ENCODE peak calls at places on chromosomes 12 and 14, in four cellular contexts. H, C, O and D are unnamed samples.

GRCh38 chr12:52175411-52176350 is 16.1 kb downstream of the KRT80 start:
- DNase-seq in H (no peak), C (no peak), O (no peak), D (peak)

GRCh38 chr12:121245031-121245430 is 35.1 kb downstream of the P2RX4 start:
- DNase-seq in H (no peak), C (no peak), O (no peak), D (no peak)

GRCh38 chr14:85399196-85399595 is 130.7 kb upstream of the FLRT2 start:
- DNase-seq in H (no peak), C (no peak), O (no peak), D (no peak)

GRCh38 chr14:67167420-67168109 is 21.7 kb upstream of the GARIN2 start:
- DNase-seq in H (no peak), C (no peak), O (no peak), D (peak)

GRCh38 chr14:104284107-104284592 is 145.8 kb downstream of the KIF26A start:
- DNase-seq in H (no peak), C (no peak), O (no peak), D (no peak)

GRCh38 chr14:44586910-44587309 is 79.8 kb upstream of the FSCB start:
- DNase-seq in H (no peak), C (no peak), O (no peak), D (no peak)

GRCh38 chr12:122977153-122977552 is 2.1 kb downstream of the OGFOD2 start:
- DNase-seq in H (no peak), C (no peak), O (no peak), D (no peak)

GRCh38 chr14:93316716-93317115 is 16.1 kb downstream of the BTBD7 start:
- DNase-seq in H (no peak), C (no peak), O (no peak), D (no peak)

GRCh38 chr12:64385468-64385867 is 5.1 kb downstream of the C12orf56 start:
- DNase-seq in H (peak), C (no peak), O (no peak), D (no peak)
- TF ChIP-seq ATF3 in H (no peak), C (no peak), O (no peak), D (no peak)

DNA sequence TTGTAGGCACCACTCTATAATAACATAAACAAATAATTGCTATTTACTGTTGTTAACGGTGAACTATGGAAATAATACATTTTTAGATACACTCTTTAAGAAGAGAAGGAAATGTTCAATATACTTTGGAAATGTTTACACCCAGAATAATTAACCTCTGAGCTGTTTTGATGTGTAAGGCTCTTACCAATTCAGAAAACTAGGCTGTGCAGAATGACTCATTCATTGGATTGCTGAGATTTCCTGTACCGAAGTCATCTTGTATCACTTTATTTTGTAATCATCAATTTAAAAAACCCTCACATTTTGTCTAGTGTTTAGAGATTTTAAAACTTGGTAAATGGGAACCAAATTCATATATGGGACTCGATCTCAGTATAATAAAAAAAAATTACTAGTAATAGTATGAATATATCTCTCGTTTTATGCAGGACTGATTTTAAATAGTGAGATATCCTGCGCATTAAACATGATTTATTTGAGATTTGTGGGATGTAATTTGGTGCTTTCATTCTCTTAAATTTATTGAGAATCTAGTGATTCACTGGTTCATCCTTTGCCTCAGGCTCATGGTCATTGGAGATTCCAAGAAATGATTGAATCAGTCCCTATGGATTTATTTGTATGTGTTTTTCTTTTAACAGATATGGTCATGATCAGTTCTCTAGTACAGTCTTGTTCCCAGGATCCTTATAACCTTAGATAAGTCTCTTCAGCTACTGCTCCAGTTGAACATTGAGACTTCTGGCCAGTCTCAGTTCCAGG is 3.9 kb downstream of the SAMD4A start:
- DNase-seq in H (no peak), C (no peak), O (no peak), D (no peak)
- TF ChIP-seq ATF3 in H (no peak), C (no peak), O (no peak), D (no peak)

GRCh38 chr14:21042918-21043317 is 756 bp downstream of the RNASE7 start:
- DNase-seq in H (no peak), C (no peak), O (no peak), D (no peak)

GRCh38 chr14:21040370-21040925 is 1.7 kb upstream of the RNASE7 start:
- DNase-seq in H (no peak), C (no peak), O (no peak), D (no peak)

GRCh38 chr14:21043387-21044105 is 1.4 kb downstream of the RNASE7 start:
- DNase-seq in H (no peak), C (no peak), O (no peak), D (no peak)

GRCh38 chr14:21039585-21040369 is 2.4 kb upstream of the RNASE7 start:
- DNase-seq in H (peak), C (no peak), O (no peak), D (peak)

DNA sequence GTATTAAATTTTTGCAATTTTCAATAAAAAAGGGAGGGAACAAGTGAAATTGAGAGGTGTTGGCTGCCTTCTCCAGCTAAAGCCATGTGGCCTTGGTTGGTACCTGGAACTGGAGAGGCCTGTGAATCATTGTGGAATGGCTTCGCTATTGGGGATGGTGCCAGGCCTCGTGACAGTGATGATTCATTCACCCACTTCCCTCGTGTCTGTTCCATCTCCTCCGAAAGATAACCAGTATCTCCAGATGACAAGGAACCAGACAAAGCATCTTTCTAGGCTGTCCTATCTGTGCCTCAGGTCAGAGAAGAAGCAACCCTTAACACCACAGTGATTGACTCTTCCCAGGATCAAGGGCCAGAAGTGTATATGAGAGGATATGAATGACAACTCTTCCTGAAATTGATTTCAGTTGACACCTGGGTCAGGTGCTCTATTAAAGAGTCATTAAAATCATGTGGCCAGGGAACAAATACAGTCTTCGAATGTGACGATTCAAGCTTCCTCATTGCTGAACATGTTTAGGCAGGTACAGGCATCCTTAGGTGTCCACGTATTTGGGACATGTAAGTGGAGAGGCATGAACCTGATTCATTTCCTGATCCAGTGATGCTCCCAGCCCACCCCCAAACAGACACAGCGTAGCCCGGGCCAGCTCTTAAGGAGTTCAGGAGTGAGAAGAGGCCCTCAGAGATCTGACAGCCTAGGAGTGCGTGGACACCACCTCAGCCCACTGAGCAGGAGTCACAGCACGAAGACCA is at the start of gene RNASE7:
- DNase-seq in H (no peak), C (no peak), O (no peak), D (no peak)
- TF ChIP-seq ATF3 in H (no peak), C (peak), O (no peak), D (no peak)

GRCh38 chr14:58587271-58587670 is 50.5 kb upstream of the DACT1 start:
- DNase-seq in H (no peak), C (no peak), O (no peak), D (no peak)

DNA sequence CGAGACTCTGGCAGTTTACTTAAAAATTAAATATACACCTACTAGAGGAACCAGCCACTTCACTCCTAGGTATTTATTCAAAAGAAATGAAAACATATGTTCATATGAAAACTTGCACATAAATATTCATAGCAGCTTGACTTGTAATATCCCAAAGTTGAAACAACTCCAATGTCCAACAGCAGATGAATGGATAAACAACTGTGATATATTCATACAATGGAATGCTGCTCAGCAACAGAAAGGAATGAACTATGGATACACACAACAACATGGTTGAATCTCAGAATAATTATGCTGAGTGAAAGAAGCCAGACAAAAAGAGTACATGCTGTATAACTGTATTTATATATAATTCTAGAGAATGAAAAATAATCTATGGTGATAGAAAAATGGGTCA is 53.4 kb upstream of the DACT1 start:
- DNase-seq in H (no peak), C (no peak), O (no peak), D (no peak)
- TF ChIP-seq ATF3 in H (no peak), C (no peak), O (no peak), D (no peak)

GRCh38 chr12:26434299-26434915 is 239.0 kb downstream of the SSPN start:
- DNase-seq in H (peak), C (peak), O (peak), D (peak)
- TF ChIP-seq ATF3 in H (no peak), C (no peak), O (no peak), D (no peak)

DNA sequence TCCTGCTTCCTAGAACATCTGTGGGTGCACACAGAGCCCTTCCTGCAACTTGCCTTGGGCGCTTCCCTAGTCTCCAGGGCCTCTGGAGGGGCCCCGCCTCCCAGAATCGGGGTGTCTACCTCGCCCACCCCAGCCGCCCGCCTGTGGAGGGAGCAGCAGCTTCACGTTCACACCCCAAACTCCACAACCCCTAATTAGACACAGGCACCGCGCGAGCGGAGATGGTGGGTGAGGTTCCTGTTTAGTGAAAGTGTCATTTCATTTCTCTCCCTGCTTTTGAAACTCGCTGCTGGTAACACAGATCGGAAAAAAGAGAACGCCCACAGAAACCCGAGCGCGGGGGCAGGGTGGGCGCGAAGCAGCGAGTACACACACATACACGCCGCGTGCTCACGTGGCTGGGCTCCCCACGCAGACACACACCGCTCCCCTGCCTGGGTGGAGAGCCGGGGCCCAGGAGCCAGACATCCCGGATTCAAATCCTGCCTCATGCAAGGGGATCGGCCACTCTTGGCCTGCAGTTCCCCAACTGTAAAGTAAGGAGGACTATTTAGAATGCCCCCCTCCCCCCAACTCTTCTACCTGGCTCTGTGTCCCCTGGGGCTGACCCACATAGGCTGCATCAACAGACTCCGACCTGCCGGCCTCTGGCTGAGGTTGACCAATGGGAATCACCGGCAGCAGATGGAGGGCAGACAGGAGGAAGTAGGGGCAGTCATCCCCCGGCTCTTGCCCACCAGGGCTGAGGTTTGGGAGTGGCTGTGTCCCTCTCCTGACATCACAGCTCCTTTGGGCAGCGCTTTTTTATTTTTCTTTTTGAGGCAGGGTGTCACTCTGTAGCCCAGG is 79.2 kb upstream of the NCOR2 start:
- DNase-seq in H (no peak), C (no peak), O (no peak), D (no peak)
- TF ChIP-seq ATF3 in H (no peak), C (no peak), O (no peak), D (no peak)

GRCh38 chr12:112433551-112433950 is 14.8 kb downstream of the PTPN11 start:
- DNase-seq in H (no peak), C (no peak), O (no peak), D (no peak)
- TF ChIP-seq ATF3 in H (no peak), C (no peak), O (no peak), D (no peak)

GRCh38 chr14:77158175-77158908 is 16.8 kb upstream of the ZDHHC22 start:
- DNase-seq in H (no peak), C (peak), O (no peak), D (no peak)
- TF ChIP-seq ATF3 in H (no peak), C (peak), O (no peak), D (no peak)